ENCODE peak calls at places on chromosomes 4 and X, in six cellular contexts. P is tibial nerve, U is uterus, G is dorsolateral prefrontal cortex, W is HFF-Myc, J is brain microvascular endothelial cell. Q is an unnamed sample.
A peak's percentile ranks its signal among the peaks of the same experiment; 100 is the strongest.

GRCh38 chr4:147326581-147326980 is 154.3 kb upstream of the EDNRA start:
- DNase-seq in P (no peak), U (no peak), G (no peak), W (peak; percentile 82), J (no peak), Q (no peak)

GRCh38 chrX:106035064-106035463 is 3.5 kb downstream of the SERPINA7 start:
- DNase-seq in P (no peak), U (no peak), G (no peak), W (no peak), J (no peak), Q (no peak)

GRCh38 chr4:55001538-55001937 is 123.9 kb downstream of the KDR start:
- DNase-seq in P (no peak), U (no peak), G (no peak), W (no peak), J (peak; percentile 4), Q (no peak)

GRCh38 chr4:15031993-15032660 is 29.8 kb downstream of the CPEB2 start:
- DNase-seq in P (no peak), U (no peak), G (no peak), W (no peak), J (no peak), Q (no peak)

GRCh38 chr4:52618795-52619590 is 40.1 kb downstream of the USP46 start:
- DNase-seq in P (no peak), U (no peak), G (no peak), W (no peak), J (no peak), Q (no peak)

GRCh38 chr4:134057356-134057755 is 144.2 kb downstream of the PABPC4L start:
- DNase-seq in P (no peak), U (no peak), G (no peak), W (no peak), J (no peak), Q (no peak)

GRCh38 chr4:108893474-108893873 is 130.6 kb upstream of the ETNPPL start:
- DNase-seq in P (no peak), U (no peak), G (no peak), W (no peak), J (no peak), Q (no peak)

GRCh38 chr4:132227349-132228165 is 921.5 kb upstream of the PCDH10 start:
- DNase-seq in P (no peak), U (no peak), G (no peak), W (no peak), J (peak; percentile 9), Q (peak; percentile 15)

GRCh38 chr4:88732714-88733368 is 35.2 kb upstream of the NAP1L5 start:
- DNase-seq in P (no peak), U (no peak), G (no peak), W (no peak), J (no peak), Q (no peak)

GRCh38 chr4:10673817-10674369 is 10.7 kb downstream of the CLNK start:
- DNase-seq in P (no peak), U (no peak), G (no peak), W (no peak), J (no peak), Q (no peak)

GRCh38 chr4:77095101-77095826 is 19.5 kb upstream of the CCNI start:
- DNase-seq in P (peak; percentile 76), U (peak; percentile 80), G (peak; percentile 91), W (peak; percentile 33), J (peak; percentile 72), Q (peak; percentile 70)

GRCh38 chr4:40629401-40630334 is at the start of gene RBM47:
- DNase-seq in P (no peak), U (peak; percentile 14), G (no peak), W (no peak), J (peak; percentile 4), Q (peak; percentile 71)

DNA sequence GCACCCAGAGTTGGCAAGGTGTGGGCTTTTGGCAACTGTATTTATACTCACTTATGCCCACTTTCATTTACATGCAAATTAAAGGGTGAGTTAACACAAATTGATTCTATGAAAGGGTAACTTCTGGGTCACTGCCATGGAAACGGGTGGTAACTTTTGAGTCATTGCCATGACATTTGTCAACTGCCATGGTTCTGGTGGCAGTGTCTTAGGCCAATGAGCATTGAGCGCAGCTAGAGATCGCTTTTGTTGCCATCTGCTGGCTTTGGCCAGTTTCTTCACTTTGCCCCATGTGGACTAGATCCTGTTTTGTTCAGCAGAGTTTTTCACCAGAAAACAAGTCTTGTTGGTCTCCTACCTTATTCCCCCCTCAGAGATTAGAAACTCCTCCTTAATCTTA is 170.8 kb upstream of the NUDT6 start:
- DNase-seq in P (no peak), U (no peak), G (no peak), W (no peak), J (no peak), Q (no peak)
- TF ChIP-seq CTCF in P (no peak), U (no peak), G (no peak), W (no peak), J (peak; percentile 26), Q (no peak)

DNA sequence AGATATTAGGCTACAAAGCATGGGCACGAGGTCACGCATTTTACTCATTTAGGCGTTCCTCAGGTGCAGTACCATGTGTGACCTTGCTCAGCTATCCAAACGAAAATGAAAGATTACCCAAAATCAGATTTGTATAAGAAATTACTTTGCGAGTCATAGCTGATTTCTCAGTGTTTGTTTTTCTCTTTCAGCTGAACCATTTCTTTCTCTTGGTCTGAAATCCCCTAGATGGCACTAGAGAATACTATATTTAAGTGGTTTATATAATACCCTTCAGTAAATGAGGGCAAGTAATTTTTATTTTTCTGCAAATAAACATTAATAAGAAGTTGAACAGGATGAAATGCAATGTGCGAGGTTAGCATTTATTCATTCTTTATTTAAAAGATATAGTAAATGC is 496.6 kb downstream of the STIM2 start:
- DNase-seq in P (no peak), U (no peak), G (no peak), W (no peak), J (no peak), Q (no peak)
- TF ChIP-seq CTCF in P (no peak), U (peak; percentile 11), G (peak; percentile 66), W (no peak), J (no peak), Q (no peak)

DNA sequence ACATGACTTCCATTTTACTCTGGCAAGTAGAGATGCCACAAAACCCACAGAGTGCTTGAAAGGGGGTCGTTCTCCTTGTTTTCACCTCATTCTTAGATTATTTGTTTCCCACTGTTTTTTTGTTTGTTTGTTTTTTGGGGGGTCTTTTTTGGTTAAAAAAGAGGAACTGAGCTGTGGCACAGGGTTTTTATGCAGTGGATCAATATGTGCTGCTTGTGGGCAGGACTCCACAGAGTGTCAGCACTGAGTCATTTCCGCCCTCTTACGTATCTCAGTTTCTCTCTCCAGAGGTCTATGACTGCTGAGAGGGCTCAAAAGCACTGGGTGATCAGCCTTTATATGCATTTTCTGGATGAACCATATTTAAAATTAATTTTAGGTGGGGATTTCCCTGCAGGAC is 268.1 kb upstream of the GRID2 start:
- DNase-seq in P (no peak), U (no peak), G (no peak), W (no peak), J (no peak), Q (no peak)
- TF ChIP-seq CTCF in P (no peak), U (no peak), G (no peak), W (no peak), J (no peak), Q (no peak)

GRCh38 chrX:103248553-103248952 is 6.4 kb downstream of the TCEAL8 start:
- DNase-seq in P (no peak), U (no peak), G (no peak), W (no peak), J (no peak), Q (no peak)
- TF ChIP-seq CTCF in P (peak; percentile 25), U (peak; percentile 21), G (peak; percentile 43), W (peak; percentile 20), J (peak; percentile 40), Q (peak; percentile 41)

DNA sequence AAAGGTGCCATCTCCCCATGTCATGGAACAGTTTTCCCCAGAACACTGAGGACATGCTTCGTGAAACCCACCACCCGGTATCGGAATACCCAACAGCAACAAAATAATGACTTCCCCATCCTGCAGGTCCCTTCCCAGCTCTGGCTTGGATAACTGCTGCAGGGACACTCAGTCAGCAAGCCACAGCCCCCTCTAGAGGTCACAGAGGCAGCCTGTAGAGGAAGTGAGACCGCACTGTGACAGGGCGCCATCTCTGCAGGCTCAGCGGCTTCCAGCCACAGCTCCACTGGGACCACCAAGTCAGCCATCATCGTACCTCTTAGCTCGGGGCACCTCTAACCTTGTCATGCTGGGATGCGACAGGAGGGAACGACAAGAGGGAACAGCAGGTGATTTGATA is 315.9 kb downstream of the LDB2 start:
- DNase-seq in P (no peak), U (no peak), G (no peak), W (no peak), J (no peak), Q (no peak)
- TF ChIP-seq CTCF in P (no peak), U (no peak), G (no peak), W (peak; percentile 39), J (peak; percentile 22), Q (no peak)

GRCh38 chrX:2546496-2546895 is 45.7 kb upstream of the DHRSX start:
- DNase-seq in P (no peak), U (no peak), G (no peak), W (no peak), J (no peak), Q (no peak)

GRCh38 chrX:2547746-2548145 is 47.0 kb upstream of the DHRSX start:
- DNase-seq in P (no peak), U (no peak), G (no peak), W (no peak), J (no peak), Q (no peak)

GRCh38 chrX:2549874-2550273 is 49.1 kb upstream of the DHRSX start:
- DNase-seq in P (no peak), U (no peak), G (no peak), W (no peak), J (no peak), Q (no peak)

GRCh38 chrX:2550288-2551020 is 49.7 kb upstream of the DHRSX start:
- DNase-seq in P (no peak), U (no peak), G (no peak), W (no peak), J (no peak), Q (no peak)

GRCh38 chrX:2548731-2549423 is 48.1 kb upstream of the DHRSX start:
- DNase-seq in P (no peak), U (no peak), G (no peak), W (peak; percentile 12), J (no peak), Q (no peak)
- TF ChIP-seq CTCF in P (no peak), U (no peak), G (no peak), W (no peak), J (no peak), Q (no peak)